ENCODE peak calls at places on chromosomes 13 and 19, in eight cellular contexts. M, P, T, Y, V, R, C and E are unnamed samples.

GRCh38 chr13:58452123-58452623 is 820.6 kb downstream of the PCDH17 start:
- DNase-seq in M (no peak), P (no peak), T (no peak), Y (no peak), V (no peak), R (no peak), C (no peak), E (no peak)

GRCh38 chr13:98988782-98989181 is 10.9 kb upstream of the DOCK9 start:
- DNase-seq in M (no peak), P (no peak), T (no peak), Y (no peak), V (no peak), R (no peak), C (no peak), E (no peak)

GRCh38 chr13:45055902-45056648 is 64.2 kb upstream of the GTF2F2 start:
- DNase-seq in M (no peak), P (peak), T (peak), Y (no peak), V (no peak), R (no peak), C (peak), E (no peak)

GRCh38 chr19:41089955-41090354 is 1.7 kb downstream of the CYP2A13 start:
- DNase-seq in M (no peak), P (peak), T (no peak), Y (no peak), V (no peak), R (no peak), C (no peak), E (no peak)

GRCh38 chr13:43387880-43388279 is 364.5 kb downstream of the DNAJC15 start:
- DNase-seq in M (no peak), P (no peak), T (no peak), Y (no peak), V (no peak), R (no peak), C (no peak), E (no peak)

GRCh38 chr13:95740921-95741320 is 64.0 kb downstream of the DNAJC3 start:
- DNase-seq in M (no peak), P (no peak), T (no peak), Y (no peak), V (no peak), R (no peak), C (no peak), E (no peak)

GRCh38 chr13:79211377-79211776 is 194.7 kb downstream of the RBM26 start:
- DNase-seq in M (no peak), P (no peak), T (no peak), Y (no peak), V (no peak), R (no peak), C (no peak), E (no peak)

GRCh38 chr19:4115818-4116385 is 8.0 kb downstream of the MAP2K2 start:
- DNase-seq in M (no peak), P (peak), T (no peak), Y (no peak), V (no peak), R (no peak), C (no peak), E (no peak)

GRCh38 chr13:40549500-40550094 is 116.8 kb downstream of the FOXO1 start:
- DNase-seq in M (no peak), P (no peak), T (no peak), Y (no peak), V (no peak), R (no peak), C (peak), E (no peak)

GRCh38 chr13:69108486-69108885 is 999.1 kb upstream of the ATXN8OS start:
- DNase-seq in M (no peak), P (no peak), T (no peak), Y (no peak), V (no peak), R (no peak), C (no peak), E (no peak)

GRCh38 chr19:1567116-1567847 is 843 bp downstream of the MEX3D start:
- DNase-seq in M (no peak), P (no peak), T (peak), Y (no peak), V (peak), R (no peak), C (no peak), E (peak)

GRCh38 chr19:19554074-19555023 is 16.3 kb downstream of the CILP2 start:
- DNase-seq in M (no peak), P (peak), T (no peak), Y (peak), V (peak), R (peak), C (no peak), E (peak)

GRCh38 chr19:36169084-36169760 is 17.0 kb upstream of the COX7A1 start:
- DNase-seq in M (no peak), P (no peak), T (no peak), Y (no peak), V (no peak), R (no peak), C (no peak), E (no peak)

GRCh38 chr19:47225746-47226425 is 5.1 kb downstream of the BBC3 start:
- DNase-seq in M (peak), P (peak), T (peak), Y (peak), V (peak), R (peak), C (peak), E (peak)

GRCh38 chr13:46059405-46059804 is 6.9 kb upstream of the ZC3H13 start:
- DNase-seq in M (no peak), P (no peak), T (no peak), Y (no peak), V (no peak), R (no peak), C (no peak), E (no peak)

GRCh38 chr13:89846890-89847585 is 1500.4 kb upstream of the MIR17HG start:
- DNase-seq in M (no peak), P (no peak), T (no peak), Y (no peak), V (no peak), R (no peak), C (no peak), E (no peak)

GRCh38 chr19:44845286-44845611 is 848 bp upstream of the NECTIN2 start:
- DNase-seq in M (no peak), P (peak), T (no peak), Y (no peak), V (no peak), R (no peak), C (no peak), E (no peak)

GRCh38 chr19:40458597-40458974 is 7.0 kb downstream of the BLVRB start:
- DNase-seq in M (no peak), P (no peak), T (no peak), Y (no peak), V (no peak), R (no peak), C (no peak), E (no peak)

GRCh38 chr19:33064117-33064777 is 441 bp downstream of the RHPN2 start:
- DNase-seq in M (no peak), P (peak), T (no peak), Y (peak), V (no peak), R (no peak), C (no peak), E (peak)
- TF ChIP-seq CTCF in M (no peak), P (no peak), T (no peak), Y (no peak), V (no peak), R (no peak), C (no peak), E (no peak)

GRCh38 chr13:64074989-64075474 is 2659.4 kb upstream of the PCDH20 start:
- DNase-seq in M (no peak), P (no peak), T (no peak), Y (no peak), V (no peak), R (no peak), C (no peak), E (no peak)
- TF ChIP-seq CTCF in M (no peak), P (no peak), T (no peak), Y (no peak), V (no peak), R (no peak), C (no peak), E (no peak)

GRCh38 chr13:51257187-51257586 is 35.0 kb downstream of the FAM124A start:
- DNase-seq in M (no peak), P (no peak), T (no peak), Y (no peak), V (no peak), R (no peak), C (no peak), E (no peak)
- TF ChIP-seq CTCF in M (no peak), P (no peak), T (no peak), Y (no peak), V (no peak), R (no peak), C (no peak), E (no peak)

GRCh38 chr19:38243279-38243673 is 12.9 kb downstream of the PPP1R14A start:
- DNase-seq in M (no peak), P (no peak), T (no peak), Y (no peak), V (no peak), R (no peak), C (no peak), E (no peak)

GRCh38 chr19:38234615-38235014 is 10.6 kb upstream of the DPF1 start:
- DNase-seq in M (no peak), P (no peak), T (no peak), Y (no peak), V (no peak), R (no peak), C (no peak), E (no peak)

DNA sequence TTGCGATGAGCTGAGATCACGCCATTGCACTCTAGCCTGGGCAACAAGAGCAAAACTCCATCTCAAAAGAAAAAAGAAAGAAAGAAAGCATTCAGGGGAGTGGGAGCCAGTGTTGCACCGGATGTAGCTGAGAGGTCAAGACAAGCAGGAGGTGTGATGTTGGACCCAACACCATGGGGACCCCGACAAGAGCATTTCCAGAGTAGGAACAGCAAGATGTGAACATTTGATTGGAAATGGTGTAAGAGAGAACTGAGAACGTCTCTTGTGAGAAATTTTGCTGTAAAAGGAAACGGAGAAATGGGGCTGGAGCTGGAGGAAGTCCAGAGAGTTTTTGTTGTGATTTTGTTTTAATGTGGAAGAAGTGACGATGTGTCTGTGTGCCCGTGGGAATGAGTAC is 15.8 kb upstream of the DPF1 start:
- DNase-seq in M (no peak), P (no peak), T (no peak), Y (no peak), V (no peak), R (no peak), C (no peak), E (no peak)
- TF ChIP-seq CTCF in M (no peak), P (no peak), T (no peak), Y (no peak), V (no peak), R (no peak), C (no peak), E (no peak)